ENCODE peak calls at places on chromosomes 1 and 21, in six cellular contexts. G is heart right ventricle; X is testis; Y is CD8-positive, alpha-beta memory T cell; R is fibroblast of lung; J is Panc1. N is an unnamed sample. For H3K4me1, the result is how much of the 10 kb centered on the place peaks cover.

GRCh38 chr1:225451340-225451739 is 23.5 kb upstream of the LBR start:
- DNase-seq in Y (no peak), G (no peak), X (no peak), J (no peak), R (no peak), N (no peak)

GRCh38 chr1:214707306-214708087 is 104.5 kb downstream of the CENPF start:
- DNase-seq in G (no peak), R (peak), J (no peak), Y (no peak), X (no peak), N (no peak)

GRCh38 chr1:187409341-187409740 is 580.6 kb downstream of the PLA2G4A start:
- DNase-seq in R (peak), X (no peak), G (no peak), Y (no peak), J (no peak), N (no peak)

GRCh38 chr1:7265771-7266371 is 480.6 kb downstream of the CAMTA1 start:
- DNase-seq in Y (no peak), R (peak), G (no peak), X (no peak), J (peak), N (no peak)

GRCh38 chr21:32351428-32351827 is 41.4 kb downstream of the URB1 start:
- DNase-seq in Y (no peak), R (no peak), J (no peak), X (no peak), G (no peak), N (no peak)

GRCh38 chr1:80384037-80384830 is 1377.7 kb upstream of the ADGRL4 start:
- DNase-seq in R (peak), X (no peak), G (no peak), J (no peak), Y (no peak), N (no peak)

GRCh38 chr1:205813755-205814058 is 709 bp upstream of the SLC41A1 start:
- DNase-seq in J (no peak), X (peak), G (no peak), Y (no peak), R (no peak), N (no peak)

GRCh38 chr21:15495965-15496364 is 233.8 kb upstream of the USP25 start:
- DNase-seq in R (peak), X (no peak), G (no peak), J (no peak), Y (no peak), N (no peak)

GRCh38 chr1:153553691-153554608 is 4.9 kb upstream of the S100A3 start:
- DNase-seq in Y (no peak), X (no peak), J (no peak), R (peak), G (no peak), N (no peak)

GRCh38 chr1:201750934-201751333 is 78.0 kb upstream of the IPO9 start:
- DNase-seq in Y (no peak), X (no peak), G (no peak), R (peak), J (no peak), N (no peak)

GRCh38 chr1:68346192-68346808 is 103.5 kb downstream of the RPE65 start:
- DNase-seq in Y (no peak), R (peak), X (no peak), G (no peak), J (no peak), N (no peak)

GRCh38 chr1:234722904-234723588 is 113.1 kb upstream of the IRF2BP2 start:
- DNase-seq in R (peak), Y (no peak), J (no peak), X (peak), G (peak), N (peak)
- H3K4me1 ChIP-seq in R (under half), Y (half or more), J (half or more), X (half or more), G (half or more), N (under half)

GRCh38 chr1:211677659-211678058 is 2.2 kb upstream of the NEK2 start:
- DNase-seq in J (no peak), G (no peak), R (no peak), Y (no peak), X (no peak), N (no peak)
- H3K4me3 ChIP-seq in J (no peak), G (no peak), R (no peak), Y (no peak), X (no peak), N (no peak)

DNA sequence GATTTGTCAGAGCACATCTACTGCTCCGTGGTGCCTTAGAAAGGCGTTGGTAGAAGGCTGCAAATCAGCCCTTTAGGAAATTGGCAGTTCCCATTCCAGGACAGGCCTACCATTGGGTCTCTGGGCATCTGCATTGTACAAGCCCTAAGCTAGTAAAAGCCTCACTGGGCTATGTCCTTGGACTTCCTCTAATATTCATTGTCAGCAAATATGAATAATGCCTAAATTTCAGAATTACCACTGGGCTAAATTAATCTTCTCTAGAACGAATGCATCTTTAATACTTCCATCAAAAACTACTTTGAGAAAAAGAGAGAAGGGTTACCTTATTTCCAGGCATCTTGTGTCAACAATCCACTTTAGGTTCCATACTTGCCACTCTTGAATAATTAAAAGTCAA is 41.5 kb upstream of the ATP1A1 start:
- DNase-seq in Y (no peak), R (no peak), J (no peak), G (no peak), X (no peak), N (no peak)
- H3K4me1 ChIP-seq in Y (under half), R (under half), J (under half), G (under half), X (under half), N (under half)

GRCh38 chr1:21621761-21622436 is 47.3 kb downstream of the RAP1GAP start:
- DNase-seq in J (no peak), R (no peak), G (no peak), Y (no peak), X (no peak), N (no peak)

GRCh38 chr1:21624577-21625389 is 44.4 kb downstream of the RAP1GAP start:
- DNase-seq in R (no peak), G (no peak), X (no peak), J (no peak), Y (no peak), N (no peak)

GRCh38 chr1:21623411-21623961 is 45.7 kb downstream of the RAP1GAP start:
- DNase-seq in G (no peak), X (no peak), Y (no peak), R (no peak), J (no peak), N (no peak)

GRCh38 chr1:21621051-21621450 is 48.1 kb downstream of the RAP1GAP start:
- DNase-seq in X (no peak), G (no peak), R (no peak), J (no peak), Y (no peak), N (no peak)

DNA sequence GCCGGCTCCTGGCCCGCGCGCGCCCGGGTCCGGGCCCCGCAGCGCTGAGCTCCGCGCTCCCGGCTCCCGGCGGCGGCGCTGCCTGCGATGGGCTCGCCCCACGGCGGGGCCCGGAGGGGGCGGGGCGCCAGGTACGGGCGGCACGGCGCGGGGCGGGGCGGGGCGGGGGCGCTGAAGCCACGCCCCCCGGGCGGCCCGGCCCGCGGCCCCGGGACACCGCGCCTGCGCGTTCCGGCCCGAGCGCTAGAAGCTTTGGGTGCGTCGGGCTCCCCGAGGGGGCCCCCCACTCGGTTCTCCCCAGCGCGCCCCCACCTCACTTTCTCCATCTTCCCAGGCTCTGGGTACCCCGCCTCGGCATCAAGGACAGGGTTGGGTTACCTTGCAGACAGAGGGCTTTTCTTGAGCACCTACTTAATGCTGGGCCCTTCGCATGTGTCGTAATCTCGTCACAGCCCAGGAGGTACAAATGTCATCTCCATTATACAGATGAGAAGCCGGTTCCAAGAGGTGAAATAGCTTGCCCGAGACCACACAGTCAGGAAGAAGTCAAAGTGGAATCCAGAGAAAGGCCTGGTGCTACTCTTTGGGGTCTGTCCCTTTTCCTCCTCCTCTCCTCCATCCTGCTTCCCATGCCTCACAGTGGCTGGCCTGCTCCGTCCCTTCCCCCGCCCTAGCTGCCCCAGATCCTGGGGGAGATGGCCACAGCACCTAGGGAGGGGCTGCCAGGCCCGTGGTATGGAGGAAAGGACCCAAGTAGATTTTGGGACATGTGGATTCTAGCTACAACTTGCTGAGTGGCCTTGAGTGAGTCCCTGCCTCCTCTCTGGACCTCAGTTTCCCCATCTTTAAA is 46.5 kb downstream of the RAP1GAP start:
- DNase-seq in X (peak), G (no peak), Y (no peak), R (no peak), J (no peak), N (peak)
- H3K4me3 ChIP-seq in X (peak), G (peak), Y (no peak), R (no peak), J (peak), N (no peak)

GRCh38 chr1:227915564-227916553 is 31.9 kb downstream of the WNT9A start:
- DNase-seq in G (no peak), R (no peak), J (no peak), X (no peak), Y (no peak), N (no peak)

GRCh38 chr1:227916655-227917054 is 31.1 kb downstream of the WNT9A start:
- DNase-seq in J (no peak), Y (no peak), R (no peak), G (no peak), X (no peak), N (no peak)

GRCh38 chr1:227918083-227918700 is 29.5 kb downstream of the WNT9A start:
- DNase-seq in R (no peak), G (no peak), Y (no peak), X (no peak), J (no peak), N (no peak)

GRCh38 chr1:227918736-227919135 is 29.0 kb downstream of the WNT9A start:
- DNase-seq in R (no peak), Y (no peak), J (no peak), G (no peak), X (no peak), N (no peak)

DNA sequence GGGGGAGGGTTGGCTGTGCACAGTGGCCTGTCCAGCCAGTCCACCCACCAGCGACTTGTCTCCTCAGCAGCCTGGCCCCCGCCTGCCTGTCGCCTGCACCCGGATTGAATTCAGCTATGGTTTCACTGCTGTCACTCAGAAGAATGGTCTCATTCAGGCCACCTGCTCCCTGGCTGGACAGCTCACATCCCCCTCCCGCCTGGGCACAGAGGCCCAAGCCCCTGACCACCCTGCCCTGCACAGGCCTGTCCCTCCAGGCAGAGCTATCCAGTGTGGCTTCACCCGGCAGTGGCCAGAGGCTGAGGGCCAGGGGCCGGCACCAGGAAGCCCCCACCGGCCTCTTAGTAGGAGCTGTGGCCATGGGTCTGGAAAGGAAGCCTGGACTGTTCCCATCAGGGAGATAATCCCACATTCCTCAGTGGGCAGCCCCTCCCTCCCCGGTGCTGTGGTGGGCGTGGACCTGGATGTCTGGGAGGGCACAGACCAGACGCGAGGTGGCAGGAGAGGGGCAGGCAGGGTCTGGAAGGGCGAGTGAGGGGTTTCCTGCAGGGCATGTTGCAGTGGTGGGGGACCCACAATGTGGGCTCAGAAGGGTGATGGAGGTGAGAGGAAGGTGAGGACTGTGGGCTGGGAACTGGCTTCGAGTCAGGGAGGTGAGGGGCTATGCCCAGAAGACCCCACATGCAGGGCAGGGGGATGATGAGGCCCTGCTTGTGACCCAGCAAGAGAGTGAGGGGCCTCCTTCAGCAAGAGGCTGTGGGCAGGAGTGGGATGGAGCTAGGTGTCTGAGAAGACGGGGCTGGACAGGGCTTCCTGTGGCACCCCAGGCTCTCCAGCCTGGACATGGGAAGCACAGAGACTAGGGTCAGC is 30.4 kb downstream of the WNT9A start:
- DNase-seq in X (no peak), R (no peak), Y (no peak), J (no peak), G (no peak), N (no peak)
- H3K4me1 ChIP-seq in X (under half), R (under half), Y (under half), J (under half), G (under half), N (under half)